ENCODE peak calls at places on chromosomes 2 and 18, in five cellular contexts. N, H, W, F and I are unnamed samples.

GRCh38 chr2:36339819-36340218 is 15.8 kb upstream of the CRIM1 start:
- DNase-seq in N (no peak), H (no peak), W (no peak), F (peak; percentile 68), I (no peak)

GRCh38 chr2:125942585-125943424 is 713.2 kb upstream of the GYPC start:
- DNase-seq in N (no peak), H (no peak), W (no peak), F (no peak), I (no peak)

GRCh38 chr2:102021776-102022175 is 30.0 kb downstream of the IL1R2 start:
- DNase-seq in N (no peak), H (no peak), W (no peak), F (no peak), I (no peak)

GRCh38 chr2:150286730-150287362 is 200.6 kb downstream of the RND3 start:
- DNase-seq in N (no peak), H (no peak), W (no peak), F (no peak), I (no peak)

GRCh38 chr18:76005632-76006031 is 489.4 kb downstream of the ZNF516 start:
- DNase-seq in N (no peak), H (no peak), W (no peak), F (no peak), I (no peak)

GRCh38 chr2:69012310-69013122 is 463 bp upstream of the ANTXR1 start:
- DNase-seq in N (peak; percentile 9), H (peak; percentile 35), W (peak; percentile 61), F (no peak), I (peak; percentile 85)

GRCh38 chr2:197255550-197255949 is 55.0 kb downstream of the ANKRD44 start:
- DNase-seq in N (peak; percentile 71), H (no peak), W (peak; percentile 73), F (no peak), I (peak; percentile 87)

GRCh38 chr18:58856881-58857280 is 7.8 kb upstream of the ZNF532 start:
- DNase-seq in N (no peak), H (no peak), W (no peak), F (peak; percentile 76), I (no peak)

GRCh38 chr2:10216677-10217498 is 85.8 kb upstream of the HPCAL1 start:
- DNase-seq in N (no peak), H (no peak), W (no peak), F (no peak), I (no peak)

GRCh38 chr2:217996345-217996744 is 6.5 kb downstream of the TNS1 start:
- DNase-seq in N (no peak), H (no peak), W (peak; percentile 73), F (no peak), I (no peak)

GRCh38 chr2:37869756-37870155 is 55.3 kb upstream of the RMDN2 start:
- DNase-seq in N (no peak), H (no peak), W (no peak), F (no peak), I (no peak)

GRCh38 chr18:10410472-10411300 is 43.7 kb upstream of the APCDD1 start:
- DNase-seq in N (no peak), H (no peak), W (no peak), F (no peak), I (no peak)

GRCh38 chr2:56338232-56338631 is 154.4 kb downstream of the CCDC85A start:
- DNase-seq in N (no peak), H (no peak), W (no peak), F (no peak), I (no peak)

GRCh38 chr18:31723998-31724711 is 36.5 kb downstream of the SLC25A52 start:
- DNase-seq in N (no peak), H (no peak), W (peak; percentile 42), F (no peak), I (peak; percentile 68)

GRCh38 chr2:170485254-170485653 is 229.9 kb upstream of the SP5 start:
- DNase-seq in N (no peak), H (no peak), W (no peak), F (no peak), I (no peak)

GRCh38 chr2:68946117-68946516 is 6.6 kb downstream of the GKN2 start:
- DNase-seq in N (no peak), H (no peak), W (no peak), F (no peak), I (no peak)